ENCODE peak calls at places on chromosomes 12 and 14, in five cellular contexts. C is A549, M is Peyer's patch, Q is adrenal gland, U is breast epithelium. B is an unnamed sample.
A peak's percentile ranks its signal among the peaks of the same experiment; 100 is the strongest.

GRCh38 chr12:74539261-74539660 is 1.6 kb downstream of the ATXN7L3B start:
- DNase-seq in M (no peak), Q (no peak), U (no peak), C (no peak), B (no peak)

GRCh38 chr12:89863332-89863938 is 154.8 kb upstream of the ATP2B1 start:
- DNase-seq in U (no peak), Q (no peak), C (no peak), M (peak; percentile 50), B (no peak)

GRCh38 chr14:94827711-94828505 is 58.0 kb upstream of the GSC start:
- DNase-seq in Q (no peak), C (no peak), U (peak; percentile 81), M (no peak), B (no peak)

GRCh38 chr12:113262710-113263109 is 41.4 kb downstream of the TPCN1 start:
- DNase-seq in C (no peak), U (no peak), M (no peak), Q (no peak), B (no peak)

GRCh38 chr12:116916714-116917114 is 6.0 kb downstream of the FBXW8 start:
- DNase-seq in M (no peak), U (no peak), C (peak; percentile 90), Q (peak; percentile 67), B (peak; percentile 77)

GRCh38 chr12:12559699-12560296 is 2.9 kb downstream of the DUSP16 start:
- DNase-seq in U (no peak), Q (no peak), M (no peak), C (no peak), B (no peak)

GRCh38 chr12:57237653-57237951 is 8.1 kb downstream of the SHMT2 start:
- DNase-seq in Q (no peak), U (no peak), C (no peak), M (no peak), B (no peak)

GRCh38 chr12:48985901-48986300 is 7.8 kb downstream of the WNT1 start:
- DNase-seq in Q (no peak), M (no peak), U (no peak), C (no peak), B (no peak)

GRCh38 chr14:106831322-106831720 is 1304.9 kb downstream of the TMEM121 start:
- DNase-seq in C (peak; percentile 75), M (peak; percentile 53), Q (no peak), U (no peak), B (no peak)

GRCh38 chr12:106049546-106049945 is 89.2 kb downstream of the NUAK1 start:
- DNase-seq in Q (no peak), U (no peak), C (no peak), M (no peak), B (no peak)

GRCh38 chr12:118432812-118433540 is 56.6 kb downstream of the SUDS3 start:
- DNase-seq in Q (no peak), M (no peak), C (peak; percentile 64), U (no peak), B (no peak)

GRCh38 chr12:121132601-121133481 is at the start of gene P2RX7:
- DNase-seq in C (peak; percentile 49), M (peak; percentile 54), U (peak; percentile 68), Q (peak; percentile 88), B (peak; percentile 90)

GRCh38 chr14:60196291-60196690 is 31.1 kb upstream of the DHRS7 start:
- DNase-seq in C (no peak), Q (no peak), M (no peak), U (no peak), B (no peak)

GRCh38 chr14:47557894-47558293 is 117.5 kb downstream of the MDGA2 start:
- DNase-seq in M (no peak), U (no peak), C (no peak), Q (no peak), B (no peak)

GRCh38 chr14:64506751-64507150 is 2.2 kb downstream of the ZBTB1 start:
- DNase-seq in M (no peak), U (no peak), C (no peak), Q (no peak), B (no peak)

GRCh38 chr14:103198429-103199140 is 75.3 kb downstream of the TNFAIP2 start:
- DNase-seq in Q (peak; percentile 74), U (no peak), C (peak; percentile 71), M (no peak), B (peak; percentile 49)

GRCh38 chr14:30966415-30967363 is 58.8 kb upstream of the AP4S1 start:
- DNase-seq in Q (no peak), C (peak; percentile 53), U (no peak), M (no peak), B (peak; percentile 34)

GRCh38 chr14:101328412-101329149 is 232.7 kb upstream of the DIO3 start:
- DNase-seq in Q (no peak), C (no peak), M (no peak), U (no peak), B (no peak)

GRCh38 chr12:31005256-31005943 is 68.3 kb upstream of the DDX11 start:
- DNase-seq in Q (no peak), U (no peak), C (no peak), M (no peak), B (no peak)

GRCh38 chr12:119206348-119207075 is 27.8 kb downstream of the HSPB8 start:
- DNase-seq in Q (no peak), M (no peak), C (no peak), U (no peak), B (no peak)

GRCh38 chr12:91687052-91688017 is 458.3 kb downstream of the BTG1 start:
- DNase-seq in C (peak; percentile 40), M (no peak), U (no peak), Q (no peak), B (no peak)

GRCh38 chr12:57230381-57231155 is 1.1 kb downstream of the SHMT2 start:
- DNase-seq in M (no peak), C (no peak), Q (no peak), U (no peak), B (no peak)

GRCh38 chr12:113329022-113329790 is 5.7 kb downstream of the SLC8B1 start:
- DNase-seq in M (no peak), C (peak; percentile 47), U (no peak), Q (no peak), B (peak; percentile 67)

GRCh38 chr12:109239179-109239578 is 69.9 kb downstream of the FOXN4 start:
- DNase-seq in M (no peak), Q (no peak), C (no peak), U (no peak), B (no peak)

GRCh38 chr12:110171636-110172035 is 47.5 kb downstream of the IFT81 start:
- DNase-seq in Q (no peak), M (no peak), U (no peak), C (no peak), B (no peak)

GRCh38 chr12:48767047-48767446 is 21.8 kb downstream of the ADCY6 start:
- DNase-seq in Q (no peak), M (no peak), U (no peak), C (no peak), B (no peak)

GRCh38 chr12:118537481-118537917 is 161.1 kb downstream of the SUDS3 start:
- DNase-seq in C (no peak), M (no peak), U (no peak), Q (no peak), B (no peak)

GRCh38 chr14:101126376-101127130 is 223.0 kb upstream of the RTL1 start:
- DNase-seq in C (no peak), Q (no peak), U (no peak), M (no peak), B (no peak)

GRCh38 chr12:49014547-49014946 is 4.0 kb downstream of the PRKAG1 start:
- DNase-seq in M (no peak), Q (no peak), U (no peak), C (peak; percentile 40), B (no peak)

GRCh38 chr12:110689601-110690430 is 901 bp upstream of the HVCN1 start:
- DNase-seq in M (peak; percentile 71), U (no peak), Q (no peak), C (no peak), B (no peak)

GRCh38 chr12:111803851-111804250 is 37.1 kb downstream of the ALDH2 start:
- DNase-seq in C (no peak), U (no peak), M (no peak), Q (no peak), B (no peak)

GRCh38 chr14:103705158-103705523 is 10.1 kb downstream of the XRCC3 start:
- DNase-seq in Q (no peak), U (peak; percentile 69), M (no peak), C (no peak), B (no peak)

GRCh38 chr12:3304436-3305135 is 186.4 kb upstream of the PRMT8 start:
- DNase-seq in C (peak; percentile 41), U (peak; percentile 61), M (no peak), Q (no peak), B (peak; percentile 81)

GRCh38 chr14:32205984-32206383 is 2.9 kb upstream of the RNU6-8 start:
- DNase-seq in Q (no peak), M (no peak), U (no peak), C (no peak), B (no peak)

DNA sequence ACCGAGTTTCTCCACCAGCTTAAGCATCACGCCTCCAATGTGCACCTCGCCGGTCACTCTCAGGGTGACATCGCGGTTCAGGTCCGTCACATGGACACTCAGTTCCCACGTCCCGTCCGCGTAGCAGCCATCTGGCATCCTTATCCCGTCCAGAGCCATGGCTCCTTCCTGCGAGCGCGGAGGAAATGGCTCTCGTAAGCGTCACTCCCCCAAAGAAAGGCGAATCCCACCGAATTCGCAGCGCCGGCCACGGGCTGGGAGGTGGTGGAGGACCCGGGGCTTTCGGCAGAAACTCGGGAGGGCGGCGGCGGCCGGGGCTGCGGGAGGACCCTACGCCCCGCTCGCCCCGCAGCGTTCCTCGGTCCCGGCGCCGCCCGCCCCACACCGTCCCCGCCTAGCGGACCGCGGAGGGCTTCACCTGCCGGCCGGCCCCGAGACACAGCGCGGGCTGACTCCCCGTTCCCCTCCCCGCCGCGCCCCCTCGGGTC is 396 bp downstream of the FERMT2 start:
- DNase-seq in U (peak; percentile 51), Q (peak; percentile 55), M (no peak), C (peak; percentile 55), B (peak; percentile 22)
- TF ChIP-seq POLR2A in U (peak; percentile 2), Q (no peak), M (no peak), C (no peak), B (peak; percentile 24)

GRCh38 chr14:55976219-55976618 is 142.0 kb upstream of the PELI2 start:
- DNase-seq in Q (no peak), M (no peak), C (no peak), U (no peak), B (no peak)
- TF ChIP-seq POLR2A in Q (no peak), M (no peak), C (no peak), U (no peak), B (no peak)

GRCh38 chr12:53380104-53380796 is at the start of gene SP1:
- DNase-seq in C (peak; percentile 97), M (peak; percentile 99), Q (peak; percentile 93), U (peak; percentile 88), B (peak; percentile 78)
- TF ChIP-seq POLR2A in C (peak; percentile 22), M (peak; percentile 42), Q (peak; percentile 45), U (peak; percentile 28), B (peak; percentile 12)

DNA sequence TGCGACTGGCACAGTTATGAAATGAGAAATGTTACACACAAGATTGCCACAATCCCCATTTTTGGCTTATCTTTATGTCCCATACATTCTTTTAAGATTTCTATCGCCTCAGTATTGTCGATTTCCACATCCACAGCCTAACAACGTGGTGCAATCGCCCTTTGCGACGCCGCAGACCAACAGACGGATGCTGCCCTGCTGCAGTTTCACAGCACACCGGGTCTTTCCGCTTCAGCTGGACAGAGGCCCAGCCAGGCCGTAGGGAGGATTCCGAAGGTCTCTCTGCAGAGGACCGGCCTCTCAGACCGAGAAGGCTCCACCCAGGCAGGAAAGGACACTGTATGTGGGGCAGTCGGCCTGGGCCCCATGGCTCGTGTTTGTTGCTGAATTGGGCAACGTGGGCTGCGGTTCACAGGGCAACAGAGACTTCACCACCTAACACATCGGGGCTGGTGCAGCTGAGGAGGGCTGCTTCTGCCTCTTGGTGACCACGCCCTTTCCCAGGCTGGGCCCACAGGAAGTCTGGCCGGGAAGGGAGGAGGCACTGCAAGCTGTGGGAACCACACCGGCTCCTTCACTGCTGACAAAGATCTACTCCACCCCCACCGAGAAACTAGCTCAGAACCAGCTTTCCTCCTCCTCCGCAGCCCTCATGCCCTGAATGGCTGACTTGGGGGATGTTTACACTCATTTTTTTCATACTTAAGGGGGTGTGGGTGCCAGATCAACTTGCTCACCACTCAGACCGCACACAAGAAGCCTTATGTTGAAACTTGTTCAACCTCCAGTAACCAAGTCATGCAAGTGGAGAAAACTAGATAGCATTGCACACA is 32.9 kb upstream of the MDM1 start:
- DNase-seq in M (peak; percentile 90), U (peak; percentile 94), C (peak; percentile 96), Q (peak; percentile 95), B (peak; percentile 91)
- TF ChIP-seq POLR2A in M (peak; percentile 35), U (peak; percentile 10), C (peak; percentile 88), Q (peak; percentile 76), B (peak; percentile 77)

B was measured in H54.